ENCODE peak calls at places on chromosomes 2 and 18, in five cellular contexts. X is neural crest cell, M is PC-3, Q is left ventricle myocardium inferior, Y is foreskin fibroblast. F is an unnamed sample.

GRCh38 chr18:23266717-23267446 is 131.6 kb downstream of the CABLES1 start:
- DNase-seq in X (no peak), M (no peak), Q (no peak), Y (no peak), F (no peak)

GRCh38 chr2:53827398-53828175 is 32.2 kb downstream of the GPR75 start:
- DNase-seq in X (no peak), M (no peak), Q (no peak), Y (no peak), F (no peak)

GRCh38 chr18:79513381-79514081 is 117.8 kb downstream of the NFATC1 start:
- DNase-seq in X (no peak), M (no peak), Q (no peak), Y (no peak), F (no peak)

GRCh38 chr2:163794635-163795034 is 58.8 kb upstream of the FIGN start:
- DNase-seq in X (no peak), M (peak; percentile 73), Q (no peak), Y (no peak), F (no peak)

GRCh38 chr2:37671816-37672103 is 318 bp upstream of the CDC42EP3 start:
- DNase-seq in X (no peak), M (no peak), Q (no peak), Y (no peak), F (no peak)

GRCh38 chr2:38145226-38145625 is 69.3 kb upstream of the CYP1B1 start:
- DNase-seq in X (no peak), M (no peak), Q (no peak), Y (no peak), F (no peak)

GRCh38 chr2:236174608-236175001 is 6.4 kb upstream of the GBX2 start:
- DNase-seq in X (no peak), M (no peak), Q (no peak), Y (no peak), F (no peak)

GRCh38 chr2:101816598-101816997 is 119.1 kb downstream of the MAP4K4 start:
- DNase-seq in X (no peak), M (no peak), Q (no peak), Y (no peak), F (no peak)

GRCh38 chr2:181810823-181811695 is 80.5 kb upstream of the ITPRID2 start:
- DNase-seq in X (no peak), M (peak; percentile 97), Q (no peak), Y (peak; percentile 78), F (peak; percentile 72)

GRCh38 chr2:30661173-30662107 is 145.8 kb downstream of the CAPN13 start:
- DNase-seq in X (no peak), M (peak; percentile 12), Q (no peak), Y (no peak), F (no peak)

GRCh38 chr18:79526468-79527460 is 131.0 kb downstream of the NFATC1 start:
- DNase-seq in X (no peak), M (no peak), Q (no peak), Y (no peak), F (no peak)

GRCh38 chr2:23009545-23010149 is 375.3 kb upstream of the KLHL29 start:
- DNase-seq in X (no peak), M (no peak), Q (no peak), Y (no peak), F (peak; percentile 21)

GRCh38 chr18:33578371-33579146 is 540 bp downstream of the ASXL3 start:
- DNase-seq in X (peak; percentile 25), M (no peak), Q (peak; percentile 33), Y (no peak), F (no peak)

GRCh38 chr2:108314586-108315296 is 26.0 kb downstream of the SULT1C2 start:
- DNase-seq in X (no peak), M (no peak), Q (no peak), Y (no peak), F (no peak)

GRCh38 chr2:85588218-85589044 is 4.2 kb downstream of the VAMP5 start:
- DNase-seq in X (no peak), M (no peak), Q (no peak), Y (no peak), F (no peak)

GRCh38 chr2:19021100-19021476 is 337.3 kb downstream of the OSR1 start:
- DNase-seq in X (no peak), M (peak; percentile 64), Q (no peak), Y (peak; percentile 93), F (no peak)

GRCh38 chr2:69217333-69218080 is 169.5 kb downstream of the GFPT1 start:
- DNase-seq in X (no peak), M (no peak), Q (no peak), Y (no peak), F (no peak)

GRCh38 chr2:199738723-199739412 is 112.1 kb downstream of the FTCDNL1 start:
- DNase-seq in X (no peak), M (peak; percentile 78), Q (no peak), Y (peak; percentile 59), F (no peak)

DNA sequence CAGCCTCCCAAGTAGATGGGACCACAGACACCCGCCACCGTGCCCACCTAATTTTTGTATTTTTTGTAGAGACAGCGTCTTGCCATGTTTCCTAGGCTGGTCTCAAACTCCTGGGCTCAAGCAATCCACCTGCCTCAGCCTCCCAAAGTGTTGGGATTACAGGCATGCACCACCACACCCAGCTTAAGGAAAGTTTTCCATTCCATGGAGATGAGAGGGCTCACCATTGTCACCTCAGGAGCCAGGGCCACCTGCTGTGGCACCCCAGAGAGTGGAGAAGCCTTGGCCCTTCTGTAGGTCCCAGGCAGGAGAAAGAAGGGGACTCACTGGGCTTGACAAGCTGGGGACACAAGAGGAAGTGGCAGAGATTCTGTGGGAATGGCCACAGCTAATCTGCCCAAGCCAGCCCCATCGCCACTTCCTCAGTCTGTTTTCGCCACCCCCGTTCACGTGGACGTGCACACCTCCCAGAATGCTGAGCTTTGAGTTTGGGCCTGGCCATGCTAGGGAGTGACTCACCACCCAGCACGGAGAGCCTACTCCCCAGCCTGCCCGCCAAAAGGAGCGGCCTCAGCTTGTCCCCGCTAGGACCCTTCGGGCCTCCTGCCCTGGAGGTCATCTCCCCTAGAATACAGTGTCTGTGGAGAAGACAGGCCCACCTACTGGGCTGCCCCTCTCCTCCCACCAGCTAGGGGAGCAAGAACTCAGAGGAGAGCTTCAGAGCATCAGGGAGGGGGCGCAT is 4.8 kb downstream of the SLC35F6 start:
- DNase-seq in X (no peak), M (no peak), Q (peak; percentile 66), Y (no peak), F (peak; percentile 87)
- TF ChIP-seq CTCF in X (no peak), M (no peak), Q (no peak), Y (no peak), F (no peak)

DNA sequence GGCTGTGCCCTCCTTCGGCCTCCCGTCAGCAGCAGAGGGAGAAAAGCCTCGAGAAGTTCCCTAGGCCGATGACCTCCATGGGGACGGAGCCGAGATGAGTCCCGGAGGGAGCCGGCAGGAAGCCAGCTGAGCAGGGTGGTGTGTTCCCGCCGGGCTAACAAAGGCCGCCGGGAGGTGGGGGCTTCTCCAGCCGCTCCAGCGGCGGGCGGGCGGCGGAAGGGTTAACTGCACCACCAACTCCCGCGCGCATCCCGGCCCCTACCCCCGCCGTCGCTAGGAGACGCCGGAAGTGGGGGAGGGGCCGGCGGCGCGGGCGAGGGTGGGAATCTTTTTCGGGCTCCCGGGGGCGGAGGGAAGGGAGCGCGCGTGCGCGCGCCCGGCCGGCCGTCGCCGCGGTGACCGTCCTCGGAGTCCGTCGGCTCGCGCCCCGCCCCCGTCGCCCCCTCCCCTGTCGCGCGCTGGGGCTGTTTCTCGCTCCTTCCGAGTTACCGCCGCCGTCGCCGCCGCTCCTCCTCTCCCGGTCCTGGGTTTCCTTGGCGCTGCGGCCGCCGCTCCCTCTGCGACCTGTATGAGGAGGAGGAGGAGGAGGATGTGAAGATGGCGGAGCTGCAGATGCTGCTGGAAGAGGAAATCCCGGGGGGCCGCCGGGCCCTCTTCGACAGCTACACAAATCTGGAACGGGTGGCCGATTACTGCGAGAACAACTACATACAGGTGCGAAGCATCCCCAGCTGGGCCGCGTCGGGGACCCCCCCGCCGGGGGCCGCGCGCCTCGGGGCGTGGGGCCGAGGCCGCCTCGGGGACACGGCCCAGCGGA is at the start of gene ABI2:
- DNase-seq in X (peak; percentile 96), M (peak; percentile 87), Q (peak; percentile 89), Y (peak; percentile 78), F (peak; percentile 86)
- TF ChIP-seq CTCF in X (no peak), M (no peak), Q (no peak), Y (no peak), F (no peak)

GRCh38 chr2:43218550-43219382 is 7.6 kb downstream of the ZFP36L2 start:
- DNase-seq in X (no peak), M (peak; percentile 40), Q (peak; percentile 54), Y (no peak), F (peak; percentile 61)

GRCh38 chr2:43221660-43222471 is 4.5 kb downstream of the ZFP36L2 start:
- DNase-seq in X (peak; percentile 77), M (peak; percentile 89), Q (peak; percentile 90), Y (peak; percentile 95), F (peak; percentile 94)

GRCh38 chr2:43220982-43221659 is 5.3 kb downstream of the ZFP36L2 start:
- DNase-seq in X (peak; percentile 46), M (no peak), Q (peak; percentile 78), Y (peak; percentile 91), F (peak; percentile 79)

GRCh38 chr2:43219383-43220228 is 6.8 kb downstream of the ZFP36L2 start:
- DNase-seq in X (peak; percentile 40), M (peak; percentile 79), Q (peak; percentile 90), Y (peak; percentile 88), F (peak; percentile 90)

DNA sequence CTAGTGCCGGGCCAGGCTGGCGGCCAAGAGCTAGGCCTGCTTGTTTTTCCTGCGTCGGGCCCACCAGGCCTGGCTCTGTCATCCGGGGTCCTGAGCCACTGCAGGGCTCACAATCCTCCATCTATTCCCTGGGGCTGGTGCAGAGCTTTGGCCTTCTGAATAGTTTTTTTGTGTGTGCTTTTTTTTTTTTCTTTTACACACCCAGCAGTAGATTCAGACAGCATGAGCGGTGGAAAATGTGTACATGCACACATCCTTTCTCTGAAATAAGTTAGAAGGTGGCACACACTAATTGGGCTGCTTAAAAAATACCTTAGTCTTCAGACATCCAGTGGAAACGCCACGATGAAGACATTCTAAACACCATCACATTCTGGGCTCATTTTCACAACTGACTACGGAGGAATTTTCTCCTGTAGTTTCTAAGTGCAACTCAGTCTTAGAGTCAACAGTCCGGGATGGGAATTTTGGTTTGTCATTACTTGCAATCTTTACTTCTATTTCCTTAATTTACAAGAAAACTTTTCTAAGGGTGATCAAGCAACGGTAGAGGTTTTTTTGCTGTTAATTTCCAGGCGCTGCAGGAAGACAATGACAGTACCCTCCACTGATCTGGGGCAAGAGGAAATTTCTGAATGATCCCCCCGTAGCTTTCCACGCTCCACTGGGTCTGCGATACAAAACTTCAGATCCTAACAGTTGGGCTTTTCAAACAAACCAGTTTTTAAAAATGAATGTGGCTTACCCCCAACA is 6.0 kb downstream of the ZFP36L2 start:
- DNase-seq in X (no peak), M (peak; percentile 22), Q (no peak), Y (peak; percentile 42), F (no peak)
- TF ChIP-seq CTCF in X (no peak), M (no peak), Q (no peak), Y (no peak), F (no peak)

DNA sequence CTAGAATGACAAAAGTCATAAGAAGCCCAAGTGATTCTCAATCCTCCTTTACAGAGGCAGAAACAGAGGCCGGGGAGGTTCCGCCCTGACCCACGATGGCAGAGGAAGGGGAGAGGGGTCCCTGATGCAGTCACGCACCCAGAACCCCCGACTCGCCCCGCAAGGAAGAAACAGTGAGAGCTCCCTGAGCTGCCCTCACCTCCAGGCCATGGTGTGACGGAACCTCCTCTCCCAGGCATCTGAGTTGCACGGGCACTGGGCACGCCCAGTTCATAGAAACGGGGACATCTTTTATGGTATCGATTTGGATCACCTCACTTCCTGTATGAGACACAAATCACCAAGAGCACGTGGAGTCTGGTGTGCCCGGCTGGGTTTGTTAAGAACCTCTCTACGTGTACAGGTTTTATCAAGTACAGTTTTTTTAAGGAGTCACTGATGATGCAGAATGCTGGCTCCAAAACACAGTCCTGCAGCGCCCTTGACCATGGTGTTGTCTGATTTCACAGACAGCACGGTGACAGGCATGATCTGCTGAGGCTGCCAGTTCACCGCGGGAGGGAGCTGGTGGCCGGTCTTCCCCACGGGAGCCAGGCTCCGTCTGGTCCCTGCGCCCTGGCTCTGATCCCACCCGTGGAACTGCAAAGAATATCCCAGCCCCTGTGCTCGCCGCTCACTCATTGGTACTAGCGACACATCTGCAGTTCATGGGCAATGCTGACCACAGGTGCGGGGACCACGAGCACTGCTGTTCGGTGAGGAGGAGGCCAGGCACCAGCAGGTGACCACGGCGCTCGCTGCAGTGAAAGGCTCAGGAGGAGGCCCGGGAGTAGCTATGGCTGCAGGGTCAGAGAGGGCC is 35.6 kb downstream of the PXDN start:
- DNase-seq in X (no peak), M (peak; percentile 75), Q (no peak), Y (no peak), F (no peak)
- TF ChIP-seq CTCF in X (no peak), M (no peak), Q (peak; percentile 22), Y (no peak), F (no peak)

F was measured in adrenal gland.